ENCODE peak calls at places on chromosomes 6 and 20, in six cellular contexts. K is MCF 10A, G is A549, Z is H1, P is nephron progenitor cell, L is tibial nerve. R is an unnamed sample.

GRCh38 chr6:87590989-87591388 is 1.1 kb downstream of the ORC3 start:
- DNase-seq in K (no peak), G (no peak), Z (no peak), P (no peak), L (no peak), R (no peak)

GRCh38 chr20:41889125-41889870 is 271.1 kb upstream of the CHD6 start:
- DNase-seq in K (no peak), G (peak; percentile 20), Z (no peak), P (no peak), L (peak; percentile 18), R (no peak)

GRCh38 chr6:54191460-54191859 is 80.2 kb downstream of the MLIP start:
- DNase-seq in K (no peak), G (peak; percentile 1), Z (no peak), P (no peak), L (no peak), R (no peak)

GRCh38 chr6:868212-868611 is 175.3 kb upstream of the EXOC2 start:
- DNase-seq in K (no peak), G (no peak), Z (no peak), P (no peak), L (no peak), R (no peak)

GRCh38 chr6:146200136-146200708 is 171.4 kb downstream of the GRM1 start:
- DNase-seq in K (no peak), G (no peak), Z (no peak), P (no peak), L (no peak), R (no peak)

GRCh38 chr6:12288844-12289654 is 1.1 kb upstream of the EDN1 start:
- DNase-seq in K (peak; percentile 83), G (peak; percentile 82), Z (peak; percentile 39), P (peak; percentile 71), L (peak; percentile 79), R (no peak)

GRCh38 chr6:599946-600448 is 56.9 kb downstream of the HUS1B start:
- DNase-seq in K (no peak), G (no peak), Z (no peak), P (no peak), L (no peak), R (no peak)

GRCh38 chr6:138537090-138537489 is 37.8 kb upstream of the NHSL1 start:
- DNase-seq in K (no peak), G (no peak), Z (no peak), P (no peak), L (no peak), R (no peak)

GRCh38 chr6:23176471-23176870 is 607.1 kb downstream of the HDGFL1 start:
- DNase-seq in K (no peak), G (no peak), Z (no peak), P (no peak), L (no peak), R (no peak)

GRCh38 chr6:26401987-26402658 is at the start of gene BTN3A1:
- DNase-seq in K (peak; percentile 81), G (peak; percentile 62), Z (no peak), P (peak; percentile 37), L (peak; percentile 87), R (peak; percentile 67)

GRCh38 chr20:47711046-47711752 is 74.1 kb downstream of the SULF2 start:
- DNase-seq in K (no peak), G (no peak), Z (no peak), P (no peak), L (no peak), R (no peak)

GRCh38 chr6:149140910-149141290 is 176.6 kb upstream of the TAB2 start:
- DNase-seq in K (no peak), G (no peak), Z (no peak), P (no peak), L (no peak), R (no peak)

GRCh38 chr20:38789503-38790209 is 15.8 kb upstream of the PPP1R16B start:
- DNase-seq in K (peak; percentile 38), G (peak; percentile 59), Z (no peak), P (no peak), L (no peak), R (no peak)

GRCh38 chr6:17015551-17016381 is 86.1 kb upstream of the STMND1 start:
- DNase-seq in K (no peak), G (no peak), Z (no peak), P (no peak), L (no peak), R (peak; percentile 68)

GRCh38 chr6:155224618-155225017 is 39.2 kb upstream of the CLDN20 start:
- DNase-seq in K (peak; percentile 53), G (no peak), Z (no peak), P (no peak), L (no peak), R (no peak)

GRCh38 chr6:158647501-158647900 is 2.4 kb upstream of the SYTL3 start:
- DNase-seq in K (no peak), G (no peak), Z (no peak), P (no peak), L (no peak), R (no peak)

GRCh38 chr20:22462975-22463914 is 121.1 kb downstream of the FOXA2 start:
- DNase-seq in K (peak; percentile 70), G (peak; percentile 48), Z (no peak), P (no peak), L (no peak), R (no peak)

GRCh38 chr20:46627251-46627650 is 24.0 kb downstream of the SLC13A3 start:
- DNase-seq in K (no peak), G (no peak), Z (no peak), P (no peak), L (no peak), R (no peak)

GRCh38 chr6:149440735-149441662 is 40.9 kb downstream of the SUMO4 start:
- DNase-seq in K (no peak), G (no peak), Z (no peak), P (peak; percentile 54), L (no peak), R (no peak)

GRCh38 chr20:11261533-11262000 is 587.8 kb upstream of the JAG1 start:
- DNase-seq in K (peak; percentile 47), G (peak; percentile 35), Z (no peak), P (no peak), L (no peak), R (no peak)

GRCh38 chr6:40997256-40997957 is 41.6 kb downstream of the UNC5CL start:
- DNase-seq in K (peak; percentile 16), G (peak; percentile 86), Z (peak; percentile 89), P (no peak), L (no peak), R (no peak)

GRCh38 chr6:19356692-19357091 is 480.5 kb upstream of the ID4 start:
- DNase-seq in K (peak; percentile 25), G (no peak), Z (no peak), P (no peak), L (no peak), R (no peak)

DNA sequence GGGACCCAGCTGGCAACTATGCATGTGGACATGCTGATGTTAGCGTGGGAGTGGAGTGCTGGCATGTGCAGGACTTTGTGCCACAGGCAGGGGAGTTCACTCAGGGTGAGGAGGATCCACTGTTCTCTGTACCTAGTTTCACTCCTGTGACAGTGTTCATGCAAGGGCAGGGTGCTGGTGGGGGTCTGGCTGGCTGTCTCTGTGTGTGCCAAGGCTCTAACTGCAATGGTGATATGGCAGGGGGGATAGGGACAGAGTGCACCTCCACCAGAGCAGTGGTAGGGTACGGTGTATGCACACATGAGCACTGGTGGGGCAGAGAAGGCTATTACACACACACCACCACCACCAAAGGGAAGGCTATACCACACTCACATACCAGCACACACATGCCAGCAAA is 210.2 kb upstream of the DEFB112 start:
- DNase-seq in K (no peak), G (no peak), Z (no peak), P (no peak), L (no peak), R (no peak)
- TF ChIP-seq CTCF in K (no peak), G (no peak), Z (no peak), P (no peak), L (no peak), R (no peak)

GRCh38 chr6:156659317-156660198 is 117.6 kb upstream of the ARID1B start:
- DNase-seq in K (no peak), G (no peak), Z (no peak), P (no peak), L (no peak), R (no peak)
- TF ChIP-seq CTCF in K (no peak), G (no peak), Z (no peak), P (no peak), L (no peak), R (no peak)

DNA sequence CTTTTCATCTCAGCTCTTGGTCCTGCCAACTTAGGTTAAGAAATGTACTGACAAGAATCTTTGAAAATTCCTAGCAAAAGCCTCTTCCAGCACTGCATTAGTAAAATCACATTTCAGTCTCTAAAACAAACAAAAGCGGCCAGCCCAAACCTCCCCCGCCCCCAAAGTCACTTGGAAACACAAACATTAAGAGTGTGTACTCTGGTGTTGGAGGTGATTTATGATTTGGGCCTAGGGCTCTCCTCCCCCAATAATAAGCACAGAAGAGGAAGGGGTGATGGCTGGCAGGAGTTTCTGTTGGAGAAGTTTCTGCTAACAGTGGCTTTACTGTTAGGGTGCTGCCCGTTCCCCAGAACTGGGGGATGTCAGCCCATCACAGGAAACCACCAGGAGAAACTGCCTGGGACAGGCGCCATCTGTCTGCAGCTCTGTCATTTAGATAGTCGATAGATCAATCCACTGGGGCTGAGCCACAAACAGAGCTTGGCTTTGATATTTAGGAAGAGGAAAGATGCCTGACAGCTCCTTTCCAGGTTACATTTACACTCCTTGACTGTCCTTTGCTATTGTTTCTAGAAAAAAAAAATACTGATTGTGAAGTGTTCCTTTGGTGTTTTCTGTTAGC is 199.5 kb downstream of the CD83 start:
- DNase-seq in K (no peak), G (no peak), Z (no peak), P (peak; percentile 52), L (no peak), R (no peak)
- TF ChIP-seq CTCF in K (no peak), G (peak; percentile 25), Z (peak; percentile 40), P (no peak), L (no peak), R (no peak)

GRCh38 chr20:43392561-43392960 is 65.1 kb upstream of the SRSF6 start:
- DNase-seq in K (no peak), G (no peak), Z (no peak), P (no peak), L (no peak), R (no peak)

GRCh38 chr20:43388267-43389081 is 69.2 kb upstream of the SRSF6 start:
- DNase-seq in K (no peak), G (no peak), Z (no peak), P (no peak), L (no peak), R (no peak)

GRCh38 chr20:43389231-43389630 is 68.5 kb upstream of the SRSF6 start:
- DNase-seq in K (no peak), G (no peak), Z (no peak), P (no peak), L (no peak), R (no peak)

GRCh38 chr20:43387737-43388136 is 70.0 kb upstream of the SRSF6 start:
- DNase-seq in K (no peak), G (no peak), Z (no peak), P (no peak), L (no peak), R (no peak)

DNA sequence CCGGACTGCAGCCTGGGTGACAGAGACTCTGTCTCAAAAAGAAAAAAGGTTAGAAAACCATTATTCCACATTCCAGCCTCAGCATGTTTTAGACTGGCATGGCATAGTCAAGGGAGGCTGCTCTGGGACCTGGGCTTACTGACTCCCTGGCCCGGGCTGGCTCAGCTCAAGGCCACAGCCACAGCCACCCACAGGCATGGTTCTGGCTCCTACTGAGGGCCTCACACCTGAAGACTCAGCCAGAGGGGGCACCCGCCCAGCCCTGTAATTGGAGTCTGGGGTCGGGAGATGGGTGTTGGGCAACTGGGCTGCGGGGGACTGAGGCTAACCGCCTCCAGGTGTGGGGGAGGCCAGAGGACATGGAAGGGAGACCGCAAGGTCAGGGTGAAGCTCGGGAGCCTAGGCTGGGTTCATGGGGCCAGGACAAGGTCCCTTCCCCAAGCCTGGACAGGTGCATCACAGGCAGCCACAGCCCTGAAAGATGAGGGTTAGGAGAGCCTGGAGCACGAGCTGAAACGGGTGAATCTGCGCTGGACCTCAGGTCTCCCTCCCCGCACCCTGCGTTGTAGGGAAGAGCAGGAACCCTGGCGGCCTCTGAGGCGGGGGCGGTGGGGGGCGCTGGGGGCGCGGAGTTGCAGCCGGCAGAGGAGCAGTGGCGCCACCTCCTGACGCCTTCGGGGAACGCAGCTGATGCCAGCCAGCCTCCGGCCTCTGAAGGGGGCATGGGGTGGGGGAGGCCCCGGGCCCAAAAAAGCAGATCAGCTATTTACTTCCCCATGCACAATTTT is 67.7 kb upstream of the SRSF6 start:
- DNase-seq in K (no peak), G (no peak), Z (no peak), P (peak; percentile 64), L (no peak), R (no peak)
- TF ChIP-seq CTCF in K (peak; percentile 38), G (peak; percentile 28), Z (peak; percentile 94), P (peak; percentile 61), L (no peak), R (no peak)

R was measured in natural killer cell.